ENCODE peak calls at places on chromosomes 13 and 19, in seven cellular contexts. Q is neural progenitor cell; E is H9; I is activated T-cell treated with anti-CD3 and anti-CD28 coated beads, Interleukin-2, amount 50 U/mL, for 4 hours; D is NCI-H1092; H is activated CD4-positive, alpha-beta T cell treated with anti-CD3 and anti-CD28 coated beads, Interleukin-2, amount 50 U/mL, for 1 hour; F is lung. M is an unnamed sample.

GRCh38 chr13:104006625-104007061 is 940.4 kb upstream of the SLC10A2 start:
- DNase-seq in F (no peak), Q (no peak), I (no peak), H (no peak), D (no peak), E (no peak), M (no peak)

GRCh38 chr19:49165111-49165750 is 7.6 kb downstream of the TRPM4 start:
- DNase-seq in F (no peak), Q (no peak), E (no peak), H (no peak), D (no peak), I (no peak), M (no peak)

GRCh38 chr13:94305463-94305862 is 174.0 kb downstream of the DCT start:
- DNase-seq in H (no peak), Q (no peak), F (no peak), D (no peak), I (no peak), E (no peak), M (no peak)

GRCh38 chr13:37229931-37230330 is 124.5 kb upstream of the CSNK1A1L start:
- DNase-seq in D (no peak), H (no peak), F (no peak), E (no peak), Q (no peak), I (no peak), M (no peak)

GRCh38 chr19:31706131-31706530 is 356.9 kb upstream of the TSHZ3 start:
- DNase-seq in E (no peak), H (no peak), D (no peak), I (no peak), F (no peak), Q (no peak), M (no peak)

GRCh38 chr13:39132286-39132685 is 94.0 kb downstream of the NHLRC3 start:
- DNase-seq in Q (no peak), D (no peak), H (no peak), E (no peak), F (no peak), I (no peak), M (no peak)

GRCh38 chr19:35031072-35031881 is 1.0 kb downstream of the SCN1B start:
- DNase-seq in H (no peak), I (no peak), Q (peak), E (peak), D (no peak), F (no peak), M (no peak)

GRCh38 chr13:112974125-112974524 is 5.1 kb downstream of the MCF2L start:
- DNase-seq in I (no peak), D (no peak), F (no peak), H (no peak), E (no peak), Q (no peak), M (no peak)

GRCh38 chr19:49890349-49891311 is 6.1 kb downstream of the IL4I1 start:
- DNase-seq in Q (peak), I (peak), F (no peak), D (no peak), E (peak), H (peak), M (peak)

GRCh38 chr13:85982102-85982501 is 182.9 kb upstream of the SLITRK6 start:
- DNase-seq in D (no peak), Q (no peak), I (no peak), F (no peak), H (no peak), E (no peak), M (no peak)

GRCh38 chr19:42512130-42512636 is 16.1 kb downstream of the CEACAM1 start:
- DNase-seq in E (no peak), I (no peak), Q (no peak), F (no peak), H (no peak), D (no peak), M (no peak)

GRCh38 chr19:39304185-39304513 is 7.9 kb downstream of the IFNL1 start:
- DNase-seq in I (no peak), H (no peak), E (no peak), D (no peak), F (no peak), Q (no peak), M (no peak)

GRCh38 chr13:40318366-40318765 is 348.1 kb downstream of the FOXO1 start:
- DNase-seq in H (no peak), D (peak), I (no peak), F (no peak), Q (no peak), E (no peak), M (no peak)

GRCh38 chr19:1421958-1422305 is 14.5 kb downstream of the DAZAP1 start:
- DNase-seq in I (no peak), E (no peak), D (no peak), H (no peak), F (no peak), Q (no peak), M (no peak)

GRCh38 chr13:43583331-43583730 is 203.4 kb downstream of the ENOX1 start:
- DNase-seq in Q (no peak), H (no peak), E (no peak), D (no peak), F (no peak), I (no peak), M (no peak)

GRCh38 chr13:38262211-38262610 is 87.4 kb upstream of the UFM1 start:
- DNase-seq in H (no peak), Q (no peak), E (no peak), D (no peak), F (no peak), I (no peak), M (no peak)

GRCh38 chr19:9906475-9907087 is 29.7 kb downstream of the OLFM2 start:
- DNase-seq in F (no peak), Q (peak), E (no peak), H (no peak), D (no peak), I (no peak), M (no peak)

GRCh38 chr19:8611890-8612806 is 1.6 kb upstream of the ADAMTS10 start:
- DNase-seq in F (no peak), Q (no peak), D (no peak), E (peak), H (no peak), I (no peak), M (peak)

GRCh38 chr13:113877149-113877990 is 13.5 kb upstream of the GAS6 start:
- DNase-seq in F (peak), D (no peak), E (no peak), I (no peak), H (no peak), Q (no peak), M (no peak)

GRCh38 chr13:80584306-80584705 is 243.4 kb upstream of the SPRY2 start:
- DNase-seq in D (no peak), I (no peak), F (no peak), H (no peak), Q (no peak), E (no peak), M (no peak)

GRCh38 chr19:4277051-4277700 is 1.9 kb upstream of the SHD start:
- DNase-seq in I (no peak), Q (no peak), H (no peak), D (no peak), F (no peak), E (no peak), M (no peak)

GRCh38 chr19:43380771-43381386 is 27.4 kb downstream of the CD177 start:
- DNase-seq in F (no peak), H (no peak), Q (no peak), E (no peak), D (no peak), I (no peak), M (no peak)

GRCh38 chr19:12913011-12913561 is 6.0 kb downstream of the SYCE2 start:
- DNase-seq in H (no peak), D (peak), I (no peak), F (no peak), E (peak), Q (peak), M (no peak)

M was measured in DND-41.